ENCODE peak calls at places on chromosomes 7 and 10, in seven cellular contexts. B is astrocyte of the cerebellum, K is nephron progenitor cell, Y is thyroid gland, E is esophagus squamous epithelium, M is body of pancreas, I is foreskin keratinocyte. N is an unnamed sample.
A peak's percentile ranks its signal among the peaks of the same experiment; 100 is the strongest.

GRCh38 chr7:153537271-153537670 is 514.9 kb upstream of the DPP6 start:
- DNase-seq in I (no peak), B (no peak), K (no peak), E (no peak), Y (no peak), M (no peak), N (no peak)

GRCh38 chr7:32453286-32454011 is 36.7 kb downstream of the LSM5 start:
- DNase-seq in Y (no peak), B (no peak), M (no peak), E (no peak), K (no peak), I (peak; percentile 66), N (no peak)

GRCh38 chr10:27779462-27779861 is 33.8 kb upstream of the MKX start:
- DNase-seq in Y (no peak), K (no peak), E (no peak), M (no peak), B (no peak), I (no peak), N (no peak)

GRCh38 chr7:29995652-29996051 is 6.1 kb upstream of the SCRN1 start:
- DNase-seq in K (no peak), I (peak; percentile 15), Y (no peak), E (no peak), M (no peak), B (no peak), N (no peak)

GRCh38 chr7:102273749-102274712 is 12.6 kb upstream of the SH2B2 start:
- DNase-seq in Y (no peak), E (no peak), B (no peak), M (no peak), I (peak; percentile 71), K (no peak), N (no peak)

GRCh38 chr10:104479906-104480579 is 126.4 kb downstream of the CFAP58 start:
- DNase-seq in B (no peak), M (no peak), Y (no peak), E (no peak), I (no peak), K (no peak), N (no peak)

GRCh38 chr10:86446987-86447386 is 74.6 kb downstream of the WAPL start:
- DNase-seq in M (no peak), K (no peak), Y (no peak), B (no peak), E (no peak), I (no peak), N (no peak)

GRCh38 chr7:45221896-45222604 is 64.5 kb downstream of the RAMP3 start:
- DNase-seq in I (no peak), Y (no peak), B (no peak), M (no peak), K (no peak), E (no peak), N (no peak)

GRCh38 chr7:57363321-57363720 is 86.7 kb upstream of the ZNF716 start:
- DNase-seq in B (no peak), I (no peak), E (no peak), M (no peak), K (no peak), Y (no peak), N (no peak)

GRCh38 chr7:47196106-47196630 is 385.7 kb downstream of the TNS3 start:
- DNase-seq in Y (peak; percentile 68), E (no peak), M (no peak), K (no peak), B (no peak), I (no peak), N (no peak)

GRCh38 chr10:7610651-7611389 is 55.9 kb downstream of the ITIH5 start:
- DNase-seq in I (no peak), M (no peak), Y (no peak), B (peak; percentile 55), E (no peak), K (no peak), N (no peak)

GRCh38 chr7:25495342-25495855 is 267.1 kb upstream of the NPVF start:
- DNase-seq in K (peak; percentile 12), B (no peak), I (no peak), Y (no peak), E (no peak), M (peak; percentile 7), N (no peak)

GRCh38 chr7:97004237-97004930 is 969 bp upstream of the DLX6 start:
- DNase-seq in I (no peak), K (no peak), E (no peak), M (no peak), B (peak; percentile 24), Y (no peak), N (no peak)

GRCh38 chr7:148915211-148915610 is 31.1 kb upstream of the EZH2 start:
- DNase-seq in I (no peak), M (no peak), E (no peak), Y (no peak), K (no peak), B (no peak), N (no peak)

GRCh38 chr10:43114031-43114742 is 24.1 kb upstream of the CSGALNACT2 start:
- DNase-seq in Y (no peak), K (no peak), I (no peak), M (no peak), B (no peak), E (no peak), N (peak; percentile 91)

GRCh38 chr7:26534649-26535482 is 243.2 kb downstream of the SNX10 start:
- DNase-seq in Y (no peak), B (no peak), K (peak; percentile 43), M (no peak), I (no peak), E (no peak), N (no peak)

GRCh38 chr7:73918926-73919693 is 58.2 kb downstream of the TMEM270 start:
- DNase-seq in K (no peak), E (no peak), M (no peak), I (no peak), B (no peak), Y (no peak), N (peak; percentile 72)

GRCh38 chr10:101778781-101779543 is 3.0 kb upstream of the FGF8 start:
- DNase-seq in E (no peak), Y (peak; percentile 20), B (no peak), K (peak; percentile 61), I (peak; percentile 27), M (peak; percentile 55), N (no peak)

GRCh38 chr10:13950543-13950939 is 363.8 kb downstream of the PRPF18 start:
- DNase-seq in E (no peak), K (no peak), Y (no peak), B (no peak), M (no peak), I (no peak), N (no peak)

GRCh38 chr7:130560972-130561371 is 69.1 kb downstream of the MEST start:
- DNase-seq in Y (no peak), B (no peak), M (peak; percentile 29), I (peak; percentile 67), E (no peak), K (no peak), N (no peak)

GRCh38 chr7:45415265-45415664 is 158.9 kb upstream of the ADCY1 start:
- DNase-seq in Y (no peak), K (no peak), I (no peak), E (no peak), M (no peak), B (no peak), N (no peak)

GRCh38 chr7:107622429-107622828 is 38.2 kb upstream of the SLC26A4 start:
- DNase-seq in I (peak; percentile 59), Y (no peak), M (no peak), K (no peak), E (no peak), B (no peak), N (no peak)

GRCh38 chr10:98555011-98555619 is 108.4 kb upstream of the HPS1 start:
- DNase-seq in Y (no peak), M (no peak), K (peak; percentile 8), B (no peak), E (no peak), I (peak; percentile 55), N (no peak)

GRCh38 chr10:11462071-11462470 is 149.4 kb downstream of the USP6NL start:
- DNase-seq in K (no peak), E (no peak), M (no peak), B (no peak), I (no peak), Y (no peak), N (no peak)

GRCh38 chr10:133324857-133325260 is 11.8 kb downstream of the CALY start:
- DNase-seq in E (no peak), M (no peak), B (no peak), Y (no peak), I (no peak), K (no peak), N (peak; percentile 87)

GRCh38 chr10:112973046-112973445 is 23.0 kb downstream of the TCF7L2 start:
- DNase-seq in E (no peak), B (no peak), I (no peak), M (no peak), Y (no peak), K (no peak), N (no peak)

GRCh38 chr10:56116684-56117083 is 244.4 kb downstream of the ZWINT start:
- DNase-seq in B (no peak), Y (no peak), E (no peak), K (no peak), M (no peak), I (no peak), N (no peak)

GRCh38 chr7:69608878-69609277 is 10.6 kb downstream of the AUTS2 start:
- DNase-seq in B (no peak), E (no peak), Y (no peak), I (no peak), K (no peak), M (no peak), N (no peak)

DNA sequence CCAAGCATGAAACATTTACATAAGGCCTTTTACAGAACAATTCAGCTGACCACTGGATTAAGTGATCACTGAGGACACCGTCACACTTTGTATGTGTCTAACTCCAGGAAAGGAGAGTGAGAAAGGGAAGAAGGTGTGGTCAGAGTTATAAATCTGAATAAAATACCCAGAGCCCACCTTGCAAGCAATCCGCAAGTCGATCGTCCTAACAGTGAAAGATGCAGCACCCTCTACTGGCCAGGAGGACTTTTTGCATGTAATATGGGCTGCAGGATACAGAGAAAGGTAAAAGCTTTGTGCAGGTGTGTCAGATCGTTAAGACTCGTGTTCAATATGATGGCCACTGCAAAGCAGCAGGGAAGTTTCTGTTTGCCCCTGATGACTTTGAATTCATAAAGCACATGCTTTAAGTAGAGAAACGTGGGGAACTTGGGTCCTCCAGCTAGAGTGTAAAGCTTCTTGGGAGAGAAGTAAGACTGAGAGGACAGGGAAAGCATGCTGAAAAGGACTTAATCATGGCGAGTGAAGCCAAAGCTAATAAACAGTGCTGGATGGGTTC is 68.5 kb upstream of the BMPER start:
- DNase-seq in I (no peak), B (no peak), K (no peak), E (no peak), M (no peak), Y (no peak), N (no peak)
- TF ChIP-seq CTCF in I (peak; percentile 50), B (peak; percentile 13), K (peak; percentile 7), E (no peak), M (no peak), Y (no peak), N (peak; percentile 66)

GRCh38 chr7:117781707-117782106 is 91.5 kb downstream of the CTTNBP2 start:
- DNase-seq in I (peak; percentile 69), M (no peak), E (no peak), B (no peak), K (no peak), Y (no peak), N (no peak)
- TF ChIP-seq CTCF in I (no peak), M (no peak), E (no peak), B (no peak), K (no peak), Y (no peak), N (no peak)

GRCh38 chr10:44306762-44307161 is 78.1 kb downstream of the CXCL12 start:
- DNase-seq in B (no peak), I (no peak), Y (peak; percentile 37), E (no peak), K (no peak), M (peak; percentile 64), N (no peak)
- TF ChIP-seq CTCF in B (peak; percentile 4), I (peak; percentile 26), Y (no peak), E (no peak), K (no peak), M (no peak), N (peak; percentile 70)

GRCh38 chr7:116574025-116574822 is 49.4 kb downstream of the CAV1 start:
- DNase-seq in B (no peak), M (no peak), I (no peak), Y (no peak), E (no peak), K (no peak), N (no peak)
- TF ChIP-seq CTCF in B (no peak), M (no peak), I (no peak), Y (no peak), E (no peak), K (no peak), N (no peak)

N was measured in chondrocyte.